ENCODE peak calls at places on chromosomes 2 and 18, in six cellular contexts. One of them, this sample, is unnamed. For H3K4me1, the result is how much of the 10 kb centered on the place peaks cover.

GRCh38 chr2:101873543-101873942 is 118.2 kb upstream of the IL1R2 start:
- DNase-seq in body of pancreas: no peak
- DNase-seq in fibroblast of lung: peak
- DNase-seq in GM23338: no peak
- DNase-seq in Peyer's patch: no peak
- DNase-seq in OCI-LY7: peak
- DNase-seq in this sample: no peak

GRCh38 chr18:62788891-62789290 is 73.5 kb downstream of the PHLPP1 start:
- DNase-seq in body of pancreas: no peak
- DNase-seq in fibroblast of lung: no peak
- DNase-seq in GM23338: no peak
- DNase-seq in Peyer's patch: no peak
- DNase-seq in OCI-LY7: no peak
- DNase-seq in this sample: no peak

GRCh38 chr2:212713681-212714080 is 175.1 kb upstream of the ERBB4 start:
- DNase-seq in body of pancreas: no peak
- DNase-seq in fibroblast of lung: no peak
- DNase-seq in GM23338: no peak
- DNase-seq in Peyer's patch: no peak
- DNase-seq in OCI-LY7: no peak
- DNase-seq in this sample: no peak

GRCh38 chr2:189285962-189286648 is 106.5 kb upstream of the COL5A2 start:
- DNase-seq in body of pancreas: no peak
- DNase-seq in fibroblast of lung: peak
- DNase-seq in GM23338: no peak
- DNase-seq in Peyer's patch: no peak
- DNase-seq in OCI-LY7: no peak
- DNase-seq in this sample: no peak

GRCh38 chr18:46649071-46649862 is 7.8 kb downstream of the LOXHD1 start:
- DNase-seq in body of pancreas: no peak
- DNase-seq in fibroblast of lung: no peak
- DNase-seq in GM23338: no peak
- DNase-seq in Peyer's patch: no peak
- DNase-seq in OCI-LY7: no peak
- DNase-seq in this sample: peak

GRCh38 chr2:160924936-160925353 is 235.3 kb upstream of the TANK start:
- DNase-seq in body of pancreas: no peak
- DNase-seq in fibroblast of lung: no peak
- DNase-seq in GM23338: peak
- DNase-seq in Peyer's patch: no peak
- DNase-seq in OCI-LY7: no peak
- DNase-seq in this sample: no peak

GRCh38 chr2:222256250-222256649 is 42.5 kb downstream of the PAX3 start:
- DNase-seq in body of pancreas: no peak
- DNase-seq in fibroblast of lung: no peak
- DNase-seq in GM23338: peak
- DNase-seq in Peyer's patch: no peak
- DNase-seq in OCI-LY7: no peak
- DNase-seq in this sample: no peak

GRCh38 chr2:199757466-199757865 is 93.5 kb downstream of the FTCDNL1 start:
- DNase-seq in body of pancreas: peak
- DNase-seq in fibroblast of lung: peak
- DNase-seq in GM23338: no peak
- DNase-seq in Peyer's patch: no peak
- DNase-seq in OCI-LY7: no peak
- DNase-seq in this sample: peak

GRCh38 chr2:83516503-83516902 is 942.6 kb downstream of the SUCLG1 start:
- DNase-seq in body of pancreas: no peak
- DNase-seq in fibroblast of lung: no peak
- DNase-seq in GM23338: peak
- DNase-seq in Peyer's patch: no peak
- DNase-seq in OCI-LY7: no peak
- DNase-seq in this sample: no peak

GRCh38 chr2:212968284-212969081 is 182.9 kb downstream of the IKZF2 start:
- DNase-seq in body of pancreas: no peak
- DNase-seq in fibroblast of lung: no peak
- DNase-seq in GM23338: no peak
- DNase-seq in Peyer's patch: no peak
- DNase-seq in OCI-LY7: no peak
- DNase-seq in this sample: no peak

GRCh38 chr2:206211657-206212255 is 52.1 kb downstream of the EEF1B2 start:
- DNase-seq in body of pancreas: no peak
- DNase-seq in fibroblast of lung: peak
- DNase-seq in GM23338: no peak
- DNase-seq in Peyer's patch: no peak
- DNase-seq in OCI-LY7: no peak
- DNase-seq in this sample: no peak

GRCh38 chr2:171541202-171541884 is 19.1 kb downstream of the CYBRD1 start:
- DNase-seq in body of pancreas: no peak
- DNase-seq in fibroblast of lung: no peak
- DNase-seq in GM23338: peak
- DNase-seq in Peyer's patch: no peak
- DNase-seq in OCI-LY7: peak
- DNase-seq in this sample: no peak

GRCh38 chr2:72325592-72326422 is 178.1 kb upstream of the CYP26B1 start:
- DNase-seq in body of pancreas: peak
- DNase-seq in fibroblast of lung: peak
- DNase-seq in GM23338: peak
- DNase-seq in Peyer's patch: peak
- DNase-seq in OCI-LY7: peak
- DNase-seq in this sample: no peak

GRCh38 chr2:162449471-162449870 is 105.5 kb downstream of the GCA start:
- DNase-seq in body of pancreas: no peak
- DNase-seq in fibroblast of lung: no peak
- DNase-seq in GM23338: no peak
- DNase-seq in Peyer's patch: no peak
- DNase-seq in OCI-LY7: no peak
- DNase-seq in this sample: no peak

GRCh38 chr2:30110773-30111172 is 36.0 kb upstream of the YPEL5 start:
- DNase-seq in body of pancreas: no peak
- DNase-seq in fibroblast of lung: no peak
- DNase-seq in GM23338: no peak
- DNase-seq in Peyer's patch: no peak
- DNase-seq in OCI-LY7: no peak
- DNase-seq in this sample: no peak

GRCh38 chr18:74508821-74509225 is 12.7 kb downstream of the CNDP2 start:
- DNase-seq in body of pancreas: no peak
- DNase-seq in fibroblast of lung: no peak
- DNase-seq in GM23338: no peak
- DNase-seq in Peyer's patch: peak
- DNase-seq in OCI-LY7: no peak
- DNase-seq in this sample: no peak

GRCh38 chr2:10252651-10253050 is 50.1 kb upstream of the HPCAL1 start:
- DNase-seq in body of pancreas: no peak
- DNase-seq in fibroblast of lung: no peak
- DNase-seq in GM23338: no peak
- DNase-seq in Peyer's patch: no peak
- DNase-seq in OCI-LY7: no peak
- DNase-seq in this sample: peak

GRCh38 chr18:9831046-9831722 is 54.6 kb upstream of the TXNDC2 start:
- DNase-seq in body of pancreas: no peak
- DNase-seq in fibroblast of lung: no peak
- DNase-seq in GM23338: no peak
- DNase-seq in Peyer's patch: no peak
- DNase-seq in OCI-LY7: no peak
- DNase-seq in this sample: no peak

GRCh38 chr2:172101008-172101706 is 1.5 kb downstream of the DLX2 start:
- DNase-seq in body of pancreas: no peak
- DNase-seq in fibroblast of lung: no peak
- DNase-seq in GM23338: peak
- DNase-seq in Peyer's patch: no peak
- DNase-seq in OCI-LY7: no peak
- DNase-seq in this sample: peak

GRCh38 chr18:74116628-74117554 is 30.7 kb downstream of the FBXO15 start:
- DNase-seq in body of pancreas: peak
- DNase-seq in fibroblast of lung: peak
- DNase-seq in GM23338: peak
- DNase-seq in Peyer's patch: peak
- DNase-seq in OCI-LY7: peak
- DNase-seq in this sample: no peak

DNA sequence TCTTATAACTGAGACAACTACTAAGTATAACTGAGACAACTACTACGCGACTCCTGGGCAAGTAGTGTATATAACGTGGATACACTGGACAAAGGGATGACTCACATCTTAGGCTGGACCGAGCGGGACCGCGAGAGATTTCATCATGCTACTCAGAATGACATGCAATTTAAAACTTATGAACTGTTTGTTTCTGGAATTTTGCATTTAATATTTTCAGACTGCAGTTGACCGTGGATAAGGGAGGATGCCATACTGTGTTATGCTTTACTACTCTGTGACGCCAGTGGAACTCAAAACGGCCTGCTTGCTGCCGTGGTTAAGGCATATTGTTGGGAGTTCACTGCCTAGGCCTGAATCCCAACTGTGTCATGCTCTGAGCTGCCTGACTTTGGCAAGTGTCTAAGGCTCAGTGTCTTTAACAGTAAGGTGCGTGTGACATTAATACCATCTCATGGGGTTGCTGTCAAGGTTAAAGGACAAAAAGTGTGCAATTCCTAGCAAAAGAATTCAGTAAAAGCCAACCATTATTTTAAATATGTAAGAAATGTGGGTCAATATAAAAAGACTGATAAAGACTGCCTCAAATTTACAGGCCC is 64.6 kb downstream of the BMP10 start:
- DNase-seq in body of pancreas: no peak
- DNase-seq in fibroblast of lung: peak
- DNase-seq in GM23338: no peak
- DNase-seq in Peyer's patch: no peak
- DNase-seq in OCI-LY7: no peak
- DNase-seq in this sample: no peak
- H3K4me1 ChIP-seq in body of pancreas: under half
- H3K4me1 ChIP-seq in fibroblast of lung: under half
- H3K4me1 ChIP-seq in GM23338: under half
- H3K4me1 ChIP-seq in Peyer's patch: under half
- H3K4me1 ChIP-seq in OCI-LY7: under half
- H3K4me1 ChIP-seq in this sample: under half

GRCh38 chr2:6924101-6924917 is 7.1 kb downstream of the RNF144A start:
- DNase-seq in body of pancreas: no peak
- DNase-seq in fibroblast of lung: no peak
- DNase-seq in GM23338: no peak
- DNase-seq in Peyer's patch: no peak
- DNase-seq in OCI-LY7: no peak
- DNase-seq in this sample: no peak
- H3K27ac ChIP-seq in body of pancreas: peak
- H3K27ac ChIP-seq in fibroblast of lung: no peak
- H3K27ac ChIP-seq in GM23338: no peak
- H3K27ac ChIP-seq in Peyer's patch: no peak
- H3K27ac ChIP-seq in OCI-LY7: no peak
- H3K27ac ChIP-seq in this sample: no peak

GRCh38 chr2:6955523-6956136 is 38.4 kb downstream of the RNF144A start:
- DNase-seq in body of pancreas: no peak
- DNase-seq in fibroblast of lung: no peak
- DNase-seq in GM23338: no peak
- DNase-seq in Peyer's patch: no peak
- DNase-seq in OCI-LY7: no peak
- DNase-seq in this sample: no peak

GRCh38 chr2:6957910-6958615 is 40.9 kb downstream of the RNF144A start:
- DNase-seq in body of pancreas: no peak
- DNase-seq in fibroblast of lung: no peak
- DNase-seq in GM23338: no peak
- DNase-seq in Peyer's patch: no peak
- DNase-seq in OCI-LY7: no peak
- DNase-seq in this sample: no peak

GRCh38 chr2:6959751-6960150 is 42.5 kb downstream of the RNF144A start:
- DNase-seq in body of pancreas: no peak
- DNase-seq in fibroblast of lung: no peak
- DNase-seq in GM23338: no peak
- DNase-seq in Peyer's patch: no peak
- DNase-seq in OCI-LY7: no peak
- DNase-seq in this sample: no peak

GRCh38 chr2:6958616-6959235 is 41.5 kb downstream of the RNF144A start:
- DNase-seq in body of pancreas: no peak
- DNase-seq in fibroblast of lung: no peak
- DNase-seq in GM23338: no peak
- DNase-seq in Peyer's patch: no peak
- DNase-seq in OCI-LY7: no peak
- DNase-seq in this sample: no peak

GRCh38 chr2:6957031-6957714 is 40.0 kb downstream of the RNF144A start:
- DNase-seq in body of pancreas: no peak
- DNase-seq in fibroblast of lung: no peak
- DNase-seq in GM23338: no peak
- DNase-seq in Peyer's patch: no peak
- DNase-seq in OCI-LY7: no peak
- DNase-seq in this sample: no peak
- H3K4me3 ChIP-seq in body of pancreas: no peak
- H3K4me3 ChIP-seq in fibroblast of lung: no peak
- H3K4me3 ChIP-seq in GM23338: no peak
- H3K4me3 ChIP-seq in Peyer's patch: no peak
- H3K4me3 ChIP-seq in OCI-LY7: no peak
- H3K4me3 ChIP-seq in this sample: no peak

GRCh38 chr2:42924436-42924897 is 132.1 kb upstream of the HAAO start:
- DNase-seq in body of pancreas: no peak
- DNase-seq in fibroblast of lung: no peak
- DNase-seq in GM23338: no peak
- DNase-seq in Peyer's patch: no peak
- DNase-seq in OCI-LY7: no peak
- DNase-seq in this sample: no peak

GRCh38 chr2:42922293-42922692 is 129.9 kb upstream of the HAAO start:
- DNase-seq in body of pancreas: no peak
- DNase-seq in fibroblast of lung: no peak
- DNase-seq in GM23338: no peak
- DNase-seq in Peyer's patch: no peak
- DNase-seq in OCI-LY7: no peak
- DNase-seq in this sample: no peak

GRCh38 chr2:42923632-42924425 is 131.4 kb upstream of the HAAO start:
- DNase-seq in body of pancreas: no peak
- DNase-seq in fibroblast of lung: no peak
- DNase-seq in GM23338: peak
- DNase-seq in Peyer's patch: no peak
- DNase-seq in OCI-LY7: no peak
- DNase-seq in this sample: no peak

GRCh38 chr2:42921721-42922120 is 129.3 kb upstream of the HAAO start:
- DNase-seq in body of pancreas: no peak
- DNase-seq in fibroblast of lung: no peak
- DNase-seq in GM23338: no peak
- DNase-seq in Peyer's patch: no peak
- DNase-seq in OCI-LY7: no peak
- DNase-seq in this sample: no peak

DNA sequence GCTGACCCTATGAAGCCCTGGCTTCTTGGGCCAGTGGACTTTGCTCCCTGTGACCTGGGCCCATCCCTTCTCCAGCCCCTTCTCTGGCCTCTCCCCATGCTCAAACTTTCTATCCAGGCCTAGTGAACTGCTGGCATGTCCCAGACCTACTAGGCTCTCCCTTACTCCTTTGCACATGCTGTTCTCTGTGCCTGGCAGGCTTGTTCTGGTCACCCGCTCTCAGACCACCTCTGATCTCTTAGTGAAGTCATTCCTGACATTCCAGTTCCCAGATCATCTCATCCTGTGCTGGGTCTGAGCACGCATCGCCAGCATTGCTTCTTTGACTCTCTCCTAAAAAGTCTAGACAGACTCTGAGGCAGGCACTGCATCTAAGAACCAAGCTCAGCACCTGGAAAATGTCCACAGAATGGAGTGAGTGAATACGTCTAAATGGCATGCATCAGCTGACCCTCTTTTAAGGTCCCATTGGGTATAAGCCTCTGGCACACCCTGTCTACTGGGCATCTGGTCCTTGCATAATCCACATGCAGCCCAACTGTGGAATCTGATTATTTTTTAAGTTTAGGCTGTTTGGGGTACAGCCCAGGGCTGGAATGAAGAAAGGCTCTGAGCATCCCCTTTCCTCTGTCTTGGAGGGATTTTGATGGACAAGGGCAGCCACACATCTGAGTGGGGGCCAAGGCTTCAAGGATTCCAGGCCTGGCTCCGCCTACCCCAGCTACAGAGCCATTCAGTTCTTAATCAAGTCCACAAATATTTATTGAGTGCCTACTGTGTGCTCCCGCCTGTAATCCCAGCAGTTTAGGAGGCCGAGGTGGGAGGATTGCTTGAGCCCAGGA is 130.6 kb upstream of the HAAO start:
- DNase-seq in body of pancreas: no peak
- DNase-seq in fibroblast of lung: peak
- DNase-seq in GM23338: no peak
- DNase-seq in Peyer's patch: no peak
- DNase-seq in OCI-LY7: no peak
- DNase-seq in this sample: peak
- H3K4me1 ChIP-seq in body of pancreas: half or more
- H3K4me1 ChIP-seq in fibroblast of lung: under half
- H3K4me1 ChIP-seq in GM23338: under half
- H3K4me1 ChIP-seq in Peyer's patch: under half
- H3K4me1 ChIP-seq in OCI-LY7: under half
- H3K4me1 ChIP-seq in this sample: under half

This sample was measured in aorta.